ENCODE peak calls at places on chromosomes 3 and 15, in seven cellular contexts. D, O, C, Z, Y, P and R are unnamed samples.

GRCh38 chr15:76084263-76084662 is 24.5 kb downstream of the TMEM266 start:
- DNase-seq in D (no peak), O (no peak), C (no peak), Z (no peak), Y (no peak), P (no peak), R (no peak)

GRCh38 chr15:66718220-66718988 is 16.4 kb downstream of the SMAD6 start:
- DNase-seq in D (no peak), O (no peak), C (no peak), Z (no peak), Y (no peak), P (no peak), R (no peak)

GRCh38 chr3:126945891-126946290 is 37.0 kb upstream of the PLXNA1 start:
- DNase-seq in D (no peak), O (peak), C (no peak), Z (no peak), Y (no peak), P (no peak), R (no peak)

GRCh38 chr3:65348596-65348995 is 660.8 kb upstream of the ADAMTS9 start:
- DNase-seq in D (no peak), O (no peak), C (no peak), Z (no peak), Y (no peak), P (no peak), R (no peak)

GRCh38 chr15:85872125-85872524 is 77.4 kb upstream of the KLHL25 start:
- DNase-seq in D (no peak), O (no peak), C (no peak), Z (no peak), Y (no peak), P (no peak), R (no peak)

GRCh38 chr3:37183976-37184375 is 9.6 kb upstream of the LRRFIP2 start:
- DNase-seq in D (no peak), O (no peak), C (no peak), Z (no peak), Y (no peak), P (no peak), R (no peak)

GRCh38 chr3:8524656-8525399 is 23.2 kb downstream of the LMCD1 start:
- DNase-seq in D (no peak), O (no peak), C (no peak), Z (no peak), Y (no peak), P (no peak), R (no peak)

GRCh38 chr15:62769604-62770003 is 272.9 kb upstream of the TPM1 start:
- DNase-seq in D (no peak), O (no peak), C (no peak), Z (no peak), Y (no peak), P (no peak), R (no peak)

GRCh38 chr3:104281713-104282112 is 1085.0 kb upstream of the ALCAM start:
- DNase-seq in D (no peak), O (no peak), C (no peak), Z (no peak), Y (no peak), P (no peak), R (no peak)

GRCh38 chr15:54082836-54083492 is 104.7 kb downstream of the UNC13C start:
- DNase-seq in D (no peak), O (no peak), C (no peak), Z (peak), Y (no peak), P (no peak), R (peak)